ENCODE peak calls at places on chromosomes 12 and 14, in nine cellular contexts. One of them, this sample, is unnamed.

GRCh38 chr14:93972618-93973205 is 3.7 kb downstream of the ASB2 start:
- DNase-seq in naive thymus-derived CD8-positive, alpha-beta T cell: no peak
- DNase-seq in ELF-1: no peak
- DNase-seq in stimulated activated CD4-positive, alpha-beta T cell treated with anti-CD3 and anti-CD28 coated beads, Interleukin-4, amount 100 ng/mL, for 24 hours: no peak
- DNase-seq in cardiac muscle cell: no peak
- DNase-seq in heart left ventricle: peak; percentile 68
- DNase-seq in fibroblast of pulmonary artery: no peak
- DNase-seq in T-cell: no peak
- DNase-seq in T-helper 2 cell: peak; percentile 77
- DNase-seq in this sample: no peak

GRCh38 chr12:4355843-4356327 is 23.6 kb downstream of the FGF23 start:
- DNase-seq in cardiac muscle cell: peak; percentile 27
- DNase-seq in T-helper 2 cell: peak; percentile 60
- DNase-seq in ELF-1: peak; percentile 88
- DNase-seq in stimulated activated CD4-positive, alpha-beta T cell treated with anti-CD3 and anti-CD28 coated beads, Interleukin-4, amount 100 ng/mL, for 24 hours: peak; percentile 52
- DNase-seq in fibroblast of pulmonary artery: peak; percentile 32
- DNase-seq in T-cell: peak; percentile 21
- DNase-seq in naive thymus-derived CD8-positive, alpha-beta T cell: no peak
- DNase-seq in heart left ventricle: peak; percentile 25
- DNase-seq in this sample: peak; percentile 4

GRCh38 chr12:122893208-122894151 is 2.4 kb downstream of the VPS37B start:
- DNase-seq in ELF-1: no peak
- DNase-seq in fibroblast of pulmonary artery: no peak
- DNase-seq in heart left ventricle: peak; percentile 45
- DNase-seq in stimulated activated CD4-positive, alpha-beta T cell treated with anti-CD3 and anti-CD28 coated beads, Interleukin-4, amount 100 ng/mL, for 24 hours: no peak
- DNase-seq in cardiac muscle cell: no peak
- DNase-seq in T-cell: no peak
- DNase-seq in T-helper 2 cell: no peak
- DNase-seq in naive thymus-derived CD8-positive, alpha-beta T cell: no peak
- DNase-seq in this sample: no peak

GRCh38 chr12:7439579-7440505 is 4.1 kb downstream of the CD163L1 start:
- DNase-seq in T-helper 2 cell: peak; percentile 59
- DNase-seq in heart left ventricle: peak; percentile 38
- DNase-seq in ELF-1: peak; percentile 89
- DNase-seq in fibroblast of pulmonary artery: peak; percentile 60
- DNase-seq in cardiac muscle cell: peak; percentile 76
- DNase-seq in naive thymus-derived CD8-positive, alpha-beta T cell: no peak
- DNase-seq in T-cell: peak; percentile 7
- DNase-seq in stimulated activated CD4-positive, alpha-beta T cell treated with anti-CD3 and anti-CD28 coated beads, Interleukin-4, amount 100 ng/mL, for 24 hours: peak; percentile 9
- DNase-seq in this sample: peak; percentile 8

GRCh38 chr14:101839236-101839635 is 77.7 kb downstream of the PPP2R5C start:
- DNase-seq in cardiac muscle cell: no peak
- DNase-seq in ELF-1: no peak
- DNase-seq in T-cell: peak; percentile 43
- DNase-seq in fibroblast of pulmonary artery: no peak
- DNase-seq in heart left ventricle: no peak
- DNase-seq in naive thymus-derived CD8-positive, alpha-beta T cell: peak; percentile 21
- DNase-seq in T-helper 2 cell: peak; percentile 92
- DNase-seq in stimulated activated CD4-positive, alpha-beta T cell treated with anti-CD3 and anti-CD28 coated beads, Interleukin-4, amount 100 ng/mL, for 24 hours: peak; percentile 46
- DNase-seq in this sample: no peak

GRCh38 chr12:15956413-15957185 is 45.5 kb downstream of the DERA start:
- DNase-seq in cardiac muscle cell: no peak
- DNase-seq in heart left ventricle: no peak
- DNase-seq in fibroblast of pulmonary artery: no peak
- DNase-seq in stimulated activated CD4-positive, alpha-beta T cell treated with anti-CD3 and anti-CD28 coated beads, Interleukin-4, amount 100 ng/mL, for 24 hours: no peak
- DNase-seq in ELF-1: no peak
- DNase-seq in T-helper 2 cell: no peak
- DNase-seq in naive thymus-derived CD8-positive, alpha-beta T cell: no peak
- DNase-seq in T-cell: no peak
- DNase-seq in this sample: no peak

GRCh38 chr12:29152223-29152868 is 3.3 kb downstream of the FAR2 start:
- DNase-seq in T-cell: no peak
- DNase-seq in naive thymus-derived CD8-positive, alpha-beta T cell: no peak
- DNase-seq in cardiac muscle cell: no peak
- DNase-seq in fibroblast of pulmonary artery: no peak
- DNase-seq in stimulated activated CD4-positive, alpha-beta T cell treated with anti-CD3 and anti-CD28 coated beads, Interleukin-4, amount 100 ng/mL, for 24 hours: no peak
- DNase-seq in ELF-1: no peak
- DNase-seq in T-helper 2 cell: no peak
- DNase-seq in heart left ventricle: no peak
- DNase-seq in this sample: no peak

GRCh38 chr12:59657266-59657665 is 61.4 kb downstream of the SLC16A7 start:
- DNase-seq in T-cell: no peak
- DNase-seq in ELF-1: no peak
- DNase-seq in cardiac muscle cell: peak; percentile 32
- DNase-seq in naive thymus-derived CD8-positive, alpha-beta T cell: no peak
- DNase-seq in stimulated activated CD4-positive, alpha-beta T cell treated with anti-CD3 and anti-CD28 coated beads, Interleukin-4, amount 100 ng/mL, for 24 hours: no peak
- DNase-seq in T-helper 2 cell: no peak
- DNase-seq in heart left ventricle: no peak
- DNase-seq in fibroblast of pulmonary artery: peak; percentile 25
- DNase-seq in this sample: peak; percentile 23

GRCh38 chr12:27913999-27914614 is 58.4 kb downstream of the PTHLH start:
- DNase-seq in T-cell: no peak
- DNase-seq in stimulated activated CD4-positive, alpha-beta T cell treated with anti-CD3 and anti-CD28 coated beads, Interleukin-4, amount 100 ng/mL, for 24 hours: no peak
- DNase-seq in T-helper 2 cell: no peak
- DNase-seq in naive thymus-derived CD8-positive, alpha-beta T cell: no peak
- DNase-seq in cardiac muscle cell: no peak
- DNase-seq in ELF-1: no peak
- DNase-seq in fibroblast of pulmonary artery: no peak
- DNase-seq in heart left ventricle: no peak
- DNase-seq in this sample: no peak

GRCh38 chr12:4383304-4383865 is 3.9 kb upstream of the FGF23 start:
- DNase-seq in cardiac muscle cell: no peak
- DNase-seq in naive thymus-derived CD8-positive, alpha-beta T cell: no peak
- DNase-seq in stimulated activated CD4-positive, alpha-beta T cell treated with anti-CD3 and anti-CD28 coated beads, Interleukin-4, amount 100 ng/mL, for 24 hours: no peak
- DNase-seq in fibroblast of pulmonary artery: no peak
- DNase-seq in T-cell: no peak
- DNase-seq in ELF-1: peak; percentile 79
- DNase-seq in heart left ventricle: no peak
- DNase-seq in T-helper 2 cell: peak; percentile 11
- DNase-seq in this sample: no peak

GRCh38 chr12:53577941-53578352 is 48.2 kb downstream of the ATF7 start:
- DNase-seq in cardiac muscle cell: no peak
- DNase-seq in ELF-1: no peak
- DNase-seq in naive thymus-derived CD8-positive, alpha-beta T cell: no peak
- DNase-seq in T-helper 2 cell: peak; percentile 78
- DNase-seq in fibroblast of pulmonary artery: no peak
- DNase-seq in heart left ventricle: no peak
- DNase-seq in T-cell: no peak
- DNase-seq in stimulated activated CD4-positive, alpha-beta T cell treated with anti-CD3 and anti-CD28 coated beads, Interleukin-4, amount 100 ng/mL, for 24 hours: no peak
- DNase-seq in this sample: no peak

GRCh38 chr14:79418649-79419415 is 792.5 kb downstream of the DIO2 start:
- DNase-seq in T-cell: no peak
- DNase-seq in cardiac muscle cell: no peak
- DNase-seq in fibroblast of pulmonary artery: no peak
- DNase-seq in ELF-1: no peak
- DNase-seq in heart left ventricle: no peak
- DNase-seq in naive thymus-derived CD8-positive, alpha-beta T cell: no peak
- DNase-seq in T-helper 2 cell: no peak
- DNase-seq in stimulated activated CD4-positive, alpha-beta T cell treated with anti-CD3 and anti-CD28 coated beads, Interleukin-4, amount 100 ng/mL, for 24 hours: no peak
- DNase-seq in this sample: no peak

GRCh38 chr12:45969084-45969483 is 21.3 kb downstream of the SCAF11 start:
- DNase-seq in naive thymus-derived CD8-positive, alpha-beta T cell: no peak
- DNase-seq in heart left ventricle: no peak
- DNase-seq in fibroblast of pulmonary artery: no peak
- DNase-seq in ELF-1: no peak
- DNase-seq in stimulated activated CD4-positive, alpha-beta T cell treated with anti-CD3 and anti-CD28 coated beads, Interleukin-4, amount 100 ng/mL, for 24 hours: no peak
- DNase-seq in T-helper 2 cell: no peak
- DNase-seq in cardiac muscle cell: no peak
- DNase-seq in T-cell: no peak
- DNase-seq in this sample: peak; percentile 80

GRCh38 chr12:105013892-105014291 is 27.8 kb downstream of the NOPCHAP1 start:
- DNase-seq in T-cell: no peak
- DNase-seq in naive thymus-derived CD8-positive, alpha-beta T cell: no peak
- DNase-seq in T-helper 2 cell: no peak
- DNase-seq in fibroblast of pulmonary artery: no peak
- DNase-seq in cardiac muscle cell: no peak
- DNase-seq in ELF-1: no peak
- DNase-seq in heart left ventricle: no peak
- DNase-seq in stimulated activated CD4-positive, alpha-beta T cell treated with anti-CD3 and anti-CD28 coated beads, Interleukin-4, amount 100 ng/mL, for 24 hours: no peak
- DNase-seq in this sample: no peak

GRCh38 chr14:25121342-25122129 is 71.6 kb upstream of the STXBP6 start:
- DNase-seq in naive thymus-derived CD8-positive, alpha-beta T cell: no peak
- DNase-seq in cardiac muscle cell: peak; percentile 90
- DNase-seq in stimulated activated CD4-positive, alpha-beta T cell treated with anti-CD3 and anti-CD28 coated beads, Interleukin-4, amount 100 ng/mL, for 24 hours: no peak
- DNase-seq in fibroblast of pulmonary artery: peak; percentile 87
- DNase-seq in T-cell: no peak
- DNase-seq in T-helper 2 cell: no peak
- DNase-seq in heart left ventricle: no peak
- DNase-seq in ELF-1: peak; percentile 3
- DNase-seq in this sample: peak; percentile 89

GRCh38 chr12:100311317-100311716 is 44.3 kb downstream of the SCYL2 start:
- DNase-seq in ELF-1: no peak
- DNase-seq in T-helper 2 cell: no peak
- DNase-seq in T-cell: no peak
- DNase-seq in fibroblast of pulmonary artery: no peak
- DNase-seq in stimulated activated CD4-positive, alpha-beta T cell treated with anti-CD3 and anti-CD28 coated beads, Interleukin-4, amount 100 ng/mL, for 24 hours: no peak
- DNase-seq in naive thymus-derived CD8-positive, alpha-beta T cell: no peak
- DNase-seq in heart left ventricle: no peak
- DNase-seq in cardiac muscle cell: no peak
- DNase-seq in this sample: no peak

GRCh38 chr12:57138526-57139272 is 8.7 kb downstream of the LRP1-AS start:
- DNase-seq in ELF-1: no peak
- DNase-seq in heart left ventricle: peak; percentile 91
- DNase-seq in T-helper 2 cell: no peak
- DNase-seq in naive thymus-derived CD8-positive, alpha-beta T cell: no peak
- DNase-seq in fibroblast of pulmonary artery: peak; percentile 39
- DNase-seq in cardiac muscle cell: peak; percentile 74
- DNase-seq in T-cell: no peak
- DNase-seq in stimulated activated CD4-positive, alpha-beta T cell treated with anti-CD3 and anti-CD28 coated beads, Interleukin-4, amount 100 ng/mL, for 24 hours: no peak
- DNase-seq in this sample: peak; percentile 41

GRCh38 chr14:68932686-68933085 is 46.4 kb downstream of the ACTN1 start:
- DNase-seq in stimulated activated CD4-positive, alpha-beta T cell treated with anti-CD3 and anti-CD28 coated beads, Interleukin-4, amount 100 ng/mL, for 24 hours: no peak
- DNase-seq in heart left ventricle: peak; percentile 25
- DNase-seq in naive thymus-derived CD8-positive, alpha-beta T cell: no peak
- DNase-seq in T-cell: no peak
- DNase-seq in ELF-1: no peak
- DNase-seq in T-helper 2 cell: no peak
- DNase-seq in cardiac muscle cell: no peak
- DNase-seq in fibroblast of pulmonary artery: no peak
- DNase-seq in this sample: no peak

GRCh38 chr12:6552140-6552551 is 3.7 kb downstream of the IFFO1 start:
- DNase-seq in ELF-1: no peak
- DNase-seq in stimulated activated CD4-positive, alpha-beta T cell treated with anti-CD3 and anti-CD28 coated beads, Interleukin-4, amount 100 ng/mL, for 24 hours: no peak
- DNase-seq in T-cell: no peak
- DNase-seq in T-helper 2 cell: no peak
- DNase-seq in naive thymus-derived CD8-positive, alpha-beta T cell: no peak
- DNase-seq in heart left ventricle: peak; percentile 91
- DNase-seq in fibroblast of pulmonary artery: no peak
- DNase-seq in cardiac muscle cell: no peak
- DNase-seq in this sample: peak; percentile 57

GRCh38 chr14:51674294-51675002 is 22.7 kb downstream of the FRMD6 start:
- DNase-seq in cardiac muscle cell: peak; percentile 60
- DNase-seq in heart left ventricle: no peak
- DNase-seq in ELF-1: no peak
- DNase-seq in T-helper 2 cell: no peak
- DNase-seq in naive thymus-derived CD8-positive, alpha-beta T cell: no peak
- DNase-seq in stimulated activated CD4-positive, alpha-beta T cell treated with anti-CD3 and anti-CD28 coated beads, Interleukin-4, amount 100 ng/mL, for 24 hours: no peak
- DNase-seq in T-cell: no peak
- DNase-seq in fibroblast of pulmonary artery: peak; percentile 68
- DNase-seq in this sample: peak; percentile 73

GRCh38 chr12:108338915-108339657 is at the start of gene CMKLR1:
- DNase-seq in T-cell: no peak
- DNase-seq in naive thymus-derived CD8-positive, alpha-beta T cell: no peak
- DNase-seq in fibroblast of pulmonary artery: no peak
- DNase-seq in T-helper 2 cell: no peak
- DNase-seq in cardiac muscle cell: peak; percentile 13
- DNase-seq in ELF-1: peak; percentile 20
- DNase-seq in heart left ventricle: peak; percentile 79
- DNase-seq in stimulated activated CD4-positive, alpha-beta T cell treated with anti-CD3 and anti-CD28 coated beads, Interleukin-4, amount 100 ng/mL, for 24 hours: no peak
- DNase-seq in this sample: peak; percentile 62

GRCh38 chr14:100443643-100444042 is 120.5 kb downstream of the SLC25A47 start:
- DNase-seq in fibroblast of pulmonary artery: no peak
- DNase-seq in cardiac muscle cell: no peak
- DNase-seq in T-helper 2 cell: no peak
- DNase-seq in heart left ventricle: no peak
- DNase-seq in T-cell: no peak
- DNase-seq in naive thymus-derived CD8-positive, alpha-beta T cell: no peak
- DNase-seq in ELF-1: no peak
- DNase-seq in stimulated activated CD4-positive, alpha-beta T cell treated with anti-CD3 and anti-CD28 coated beads, Interleukin-4, amount 100 ng/mL, for 24 hours: no peak
- DNase-seq in this sample: peak; percentile 67

GRCh38 chr12:26563555-26563954 is 269.4 kb downstream of the ITPR2 start:
- DNase-seq in stimulated activated CD4-positive, alpha-beta T cell treated with anti-CD3 and anti-CD28 coated beads, Interleukin-4, amount 100 ng/mL, for 24 hours: no peak
- DNase-seq in fibroblast of pulmonary artery: no peak
- DNase-seq in T-cell: no peak
- DNase-seq in T-helper 2 cell: no peak
- DNase-seq in ELF-1: no peak
- DNase-seq in naive thymus-derived CD8-positive, alpha-beta T cell: no peak
- DNase-seq in heart left ventricle: no peak
- DNase-seq in cardiac muscle cell: no peak
- DNase-seq in this sample: no peak

GRCh38 chr12:51635371-51635770 is 44.3 kb downstream of the SCN8A start:
- DNase-seq in T-cell: no peak
- DNase-seq in cardiac muscle cell: no peak
- DNase-seq in naive thymus-derived CD8-positive, alpha-beta T cell: no peak
- DNase-seq in T-helper 2 cell: no peak
- DNase-seq in stimulated activated CD4-positive, alpha-beta T cell treated with anti-CD3 and anti-CD28 coated beads, Interleukin-4, amount 100 ng/mL, for 24 hours: no peak
- DNase-seq in fibroblast of pulmonary artery: no peak
- DNase-seq in ELF-1: no peak
- DNase-seq in heart left ventricle: no peak
- DNase-seq in this sample: no peak

GRCh38 chr12:53791735-53792326 is 40.1 kb upstream of the CISTR start:
- DNase-seq in ELF-1: peak; percentile 14
- DNase-seq in fibroblast of pulmonary artery: no peak
- DNase-seq in T-cell: peak; percentile 7
- DNase-seq in stimulated activated CD4-positive, alpha-beta T cell treated with anti-CD3 and anti-CD28 coated beads, Interleukin-4, amount 100 ng/mL, for 24 hours: peak; percentile 34
- DNase-seq in heart left ventricle: no peak
- DNase-seq in naive thymus-derived CD8-positive, alpha-beta T cell: no peak
- DNase-seq in cardiac muscle cell: no peak
- DNase-seq in T-helper 2 cell: peak; percentile 13
- DNase-seq in this sample: peak; percentile 16

GRCh38 chr12:85301054-85301453 is 21.0 kb downstream of the ALX1 start:
- DNase-seq in T-cell: no peak
- DNase-seq in heart left ventricle: no peak
- DNase-seq in T-helper 2 cell: peak; percentile 46
- DNase-seq in ELF-1: no peak
- DNase-seq in fibroblast of pulmonary artery: no peak
- DNase-seq in naive thymus-derived CD8-positive, alpha-beta T cell: no peak
- DNase-seq in cardiac muscle cell: no peak
- DNase-seq in stimulated activated CD4-positive, alpha-beta T cell treated with anti-CD3 and anti-CD28 coated beads, Interleukin-4, amount 100 ng/mL, for 24 hours: no peak
- DNase-seq in this sample: no peak

GRCh38 chr14:33611405-33612183 is 339.3 kb downstream of the EGLN3 start:
- DNase-seq in stimulated activated CD4-positive, alpha-beta T cell treated with anti-CD3 and anti-CD28 coated beads, Interleukin-4, amount 100 ng/mL, for 24 hours: no peak
- DNase-seq in T-helper 2 cell: no peak
- DNase-seq in heart left ventricle: no peak
- DNase-seq in cardiac muscle cell: peak; percentile 51
- DNase-seq in naive thymus-derived CD8-positive, alpha-beta T cell: no peak
- DNase-seq in fibroblast of pulmonary artery: peak; percentile 75
- DNase-seq in T-cell: no peak
- DNase-seq in ELF-1: no peak
- DNase-seq in this sample: peak; percentile 27

GRCh38 chr12:12398026-12398859 is 41.4 kb downstream of the BORCS5 start:
- DNase-seq in naive thymus-derived CD8-positive, alpha-beta T cell: no peak
- DNase-seq in T-cell: no peak
- DNase-seq in ELF-1: no peak
- DNase-seq in fibroblast of pulmonary artery: peak; percentile 98
- DNase-seq in cardiac muscle cell: peak; percentile 98
- DNase-seq in heart left ventricle: peak; percentile 73
- DNase-seq in T-helper 2 cell: no peak
- DNase-seq in stimulated activated CD4-positive, alpha-beta T cell treated with anti-CD3 and anti-CD28 coated beads, Interleukin-4, amount 100 ng/mL, for 24 hours: no peak
- DNase-seq in this sample: peak; percentile 96